ENCODE peak calls at places on chromosomes 1 and 21, in six cellular contexts. One of them, this sample, is unnamed. For H3K36me3, the result is how much of the 10 kb centered on the place peaks cover.

GRCh38 chr1:17276568-17276967 is 27.7 kb downstream of the PADI3 start:
- DNase-seq in K562: no peak
- DNase-seq in lower lobe of right lung: peak
- DNase-seq in WERI-Rb-1: no peak
- DNase-seq in upper lobe of right lung: peak
- DNase-seq in PC-9: peak
- DNase-seq in this sample: no peak

GRCh38 chr1:172935062-172935592 is 115.6 kb downstream of the TNFSF18 start:
- DNase-seq in K562: no peak
- DNase-seq in WERI-Rb-1: no peak
- DNase-seq in lower lobe of right lung: no peak
- DNase-seq in PC-9: no peak
- DNase-seq in upper lobe of right lung: no peak
- DNase-seq in this sample: no peak

GRCh38 chr1:99825098-99825497 is 25.1 kb upstream of the AGL start:
- DNase-seq in lower lobe of right lung: no peak
- DNase-seq in K562: no peak
- DNase-seq in upper lobe of right lung: no peak
- DNase-seq in WERI-Rb-1: no peak
- DNase-seq in PC-9: no peak
- DNase-seq in this sample: no peak

GRCh38 chr1:92544756-92545165 is 58.0 kb upstream of the GFI1 start:
- DNase-seq in WERI-Rb-1: no peak
- DNase-seq in upper lobe of right lung: no peak
- DNase-seq in PC-9: no peak
- DNase-seq in K562: peak
- DNase-seq in lower lobe of right lung: no peak
- DNase-seq in this sample: no peak

GRCh38 chr1:75273110-75273509 is 138.9 kb downstream of the LHX8 start:
- DNase-seq in lower lobe of right lung: no peak
- DNase-seq in K562: peak
- DNase-seq in WERI-Rb-1: no peak
- DNase-seq in upper lobe of right lung: no peak
- DNase-seq in PC-9: no peak
- DNase-seq in this sample: no peak

GRCh38 chr1:207959141-207959825 is 48.4 kb upstream of the CD34 start:
- DNase-seq in WERI-Rb-1: no peak
- DNase-seq in lower lobe of right lung: peak
- DNase-seq in upper lobe of right lung: peak
- DNase-seq in K562: no peak
- DNase-seq in PC-9: no peak
- DNase-seq in this sample: no peak

GRCh38 chr1:243587823-243588560 is 262.1 kb downstream of the AKT3 start:
- DNase-seq in upper lobe of right lung: no peak
- DNase-seq in lower lobe of right lung: no peak
- DNase-seq in K562: no peak
- DNase-seq in PC-9: no peak
- DNase-seq in WERI-Rb-1: no peak
- DNase-seq in this sample: no peak

GRCh38 chr21:23162213-23162946 is 2164.2 kb downstream of the NCAM2 start:
- DNase-seq in WERI-Rb-1: no peak
- DNase-seq in lower lobe of right lung: no peak
- DNase-seq in PC-9: no peak
- DNase-seq in upper lobe of right lung: no peak
- DNase-seq in K562: no peak
- DNase-seq in this sample: no peak

GRCh38 chr1:107124705-107125104 is 16.1 kb upstream of the NTNG1 start:
- DNase-seq in K562: no peak
- DNase-seq in upper lobe of right lung: no peak
- DNase-seq in WERI-Rb-1: no peak
- DNase-seq in lower lobe of right lung: no peak
- DNase-seq in PC-9: no peak
- DNase-seq in this sample: no peak

GRCh38 chr21:45036630-45037029 is 37.8 kb upstream of the ADARB1 start:
- DNase-seq in K562: no peak
- DNase-seq in WERI-Rb-1: no peak
- DNase-seq in PC-9: no peak
- DNase-seq in upper lobe of right lung: no peak
- DNase-seq in lower lobe of right lung: no peak
- DNase-seq in this sample: no peak

GRCh38 chr1:76238094-76238551 is 163.6 kb downstream of the ST6GALNAC3 start:
- DNase-seq in PC-9: no peak
- DNase-seq in upper lobe of right lung: no peak
- DNase-seq in K562: no peak
- DNase-seq in lower lobe of right lung: no peak
- DNase-seq in WERI-Rb-1: no peak
- DNase-seq in this sample: no peak

GRCh38 chr1:19504796-19505693 is 19.7 kb upstream of the CAPZB start:
- DNase-seq in lower lobe of right lung: no peak
- DNase-seq in PC-9: no peak
- DNase-seq in upper lobe of right lung: no peak
- DNase-seq in K562: no peak
- DNase-seq in WERI-Rb-1: no peak
- DNase-seq in this sample: no peak

DNA sequence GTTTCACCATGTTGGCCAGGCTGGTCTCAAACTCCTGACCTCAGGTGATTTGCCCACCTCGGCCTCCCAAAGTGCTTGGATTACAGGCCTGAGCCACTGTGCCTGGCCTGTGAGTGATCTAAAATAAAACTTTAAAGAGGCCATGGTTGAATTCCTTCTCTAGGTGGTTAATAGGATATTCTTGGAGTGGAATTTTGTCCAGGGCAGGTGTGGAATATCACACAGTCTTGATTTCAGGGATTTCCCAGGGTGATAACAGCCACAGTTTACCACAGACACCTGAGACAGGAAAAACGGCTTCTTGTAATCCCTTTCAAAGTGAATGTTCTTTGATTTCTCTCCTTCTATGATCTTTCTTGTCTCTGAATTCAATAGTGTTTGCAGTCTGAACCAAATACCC is 32.1 kb upstream of the C1orf21 start:
- DNase-seq in upper lobe of right lung: no peak
- DNase-seq in K562: no peak
- DNase-seq in lower lobe of right lung: no peak
- DNase-seq in PC-9: no peak
- DNase-seq in WERI-Rb-1: no peak
- DNase-seq in this sample: no peak
- H3K27ac ChIP-seq in upper lobe of right lung: no peak
- H3K27ac ChIP-seq in K562: no peak
- H3K27ac ChIP-seq in lower lobe of right lung: no peak
- H3K27ac ChIP-seq in PC-9: no peak
- H3K27ac ChIP-seq in WERI-Rb-1: no peak
- H3K27ac ChIP-seq in this sample: no peak

GRCh38 chr1:155177192-155177917 is 3.7 kb downstream of the TRIM46 start:
- DNase-seq in upper lobe of right lung: peak
- DNase-seq in lower lobe of right lung: peak
- DNase-seq in WERI-Rb-1: peak
- DNase-seq in K562: no peak
- DNase-seq in PC-9: peak
- DNase-seq in this sample: no peak
- H3K36me3 ChIP-seq in upper lobe of right lung: under half
- H3K36me3 ChIP-seq in lower lobe of right lung: under half
- H3K36me3 ChIP-seq in WERI-Rb-1: under half
- H3K36me3 ChIP-seq in K562: under half
- H3K36me3 ChIP-seq in PC-9: under half
- H3K36me3 ChIP-seq in this sample: under half

GRCh38 chr1:185393821-185394220 is 76.8 kb upstream of the IVNS1ABP start:
- DNase-seq in K562: no peak
- DNase-seq in upper lobe of right lung: no peak
- DNase-seq in lower lobe of right lung: no peak
- DNase-seq in PC-9: no peak
- DNase-seq in WERI-Rb-1: no peak
- DNase-seq in this sample: no peak
- H3K27ac ChIP-seq in K562: no peak
- H3K27ac ChIP-seq in upper lobe of right lung: no peak
- H3K27ac ChIP-seq in lower lobe of right lung: no peak
- H3K27ac ChIP-seq in PC-9: no peak
- H3K27ac ChIP-seq in WERI-Rb-1: no peak
- H3K27ac ChIP-seq in this sample: no peak

DNA sequence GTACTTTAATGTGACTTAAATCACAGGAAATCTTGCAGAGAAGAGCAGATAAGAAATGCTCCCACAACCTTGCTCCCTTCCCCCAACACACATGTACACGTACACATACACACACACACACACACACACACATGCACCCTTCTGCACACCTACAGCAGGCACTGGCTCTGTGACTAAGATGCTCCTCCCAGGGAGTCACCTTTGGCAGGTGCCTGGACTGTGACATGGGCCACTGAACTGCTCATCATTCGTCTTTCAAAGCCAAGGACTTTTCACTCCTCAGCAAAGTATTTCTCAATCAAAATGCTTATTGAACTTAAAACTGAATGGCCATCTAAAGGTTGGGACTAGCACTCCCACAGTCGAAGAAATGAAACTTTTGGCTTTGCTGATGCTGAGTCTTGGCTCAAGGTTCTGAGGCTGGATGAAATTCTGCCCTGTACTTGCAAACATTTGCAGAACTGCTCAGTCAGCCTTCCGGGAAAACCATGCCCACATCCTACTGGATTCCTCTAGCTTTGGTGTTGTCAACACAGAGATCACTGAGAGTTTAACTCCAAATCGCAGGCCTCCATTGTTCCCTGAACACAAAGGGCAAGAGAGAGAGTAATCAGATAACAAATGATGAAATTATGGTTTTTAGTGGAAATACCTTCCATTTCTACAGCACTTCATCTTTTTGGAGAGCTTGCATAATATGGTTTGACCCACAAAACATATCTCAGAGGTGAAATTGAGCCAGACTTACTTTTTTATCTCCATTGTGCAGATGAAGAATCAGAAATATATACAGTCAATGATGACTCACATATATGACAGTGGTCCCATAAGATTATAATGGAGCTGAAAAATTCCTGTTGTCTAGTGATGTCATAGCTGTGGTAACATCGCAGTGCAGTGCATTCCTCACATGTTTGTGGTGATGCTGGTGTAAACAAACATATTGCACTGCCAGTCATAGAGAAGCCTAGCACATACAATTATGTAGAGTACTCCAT is 72.4 kb upstream of the BCAR3 start:
- DNase-seq in upper lobe of right lung: no peak
- DNase-seq in K562: no peak
- DNase-seq in lower lobe of right lung: no peak
- DNase-seq in PC-9: peak
- DNase-seq in WERI-Rb-1: no peak
- DNase-seq in this sample: no peak
- H3K36me3 ChIP-seq in upper lobe of right lung: under half
- H3K36me3 ChIP-seq in K562: under half
- H3K36me3 ChIP-seq in lower lobe of right lung: under half
- H3K36me3 ChIP-seq in PC-9: half or more
- H3K36me3 ChIP-seq in WERI-Rb-1: under half
- H3K36me3 ChIP-seq in this sample: under half

This sample was measured in CD8-positive, alpha-beta T cell.